ENCODE peak calls at places on chromosome 11, in eight cellular contexts. One of them, this sample, is unnamed.
A peak's percentile ranks its signal among the peaks of the same experiment; 100 is the strongest.

GRCh38 chr11:112770487-112770886 is 190.7 kb upstream of the NCAM1 start:
- DNase-seq in activated CD4-positive, alpha-beta T cell treated with anti-CD3 and anti-CD28 coated beads, Interleukin-2, amount 50 U/mL, for 1 hour: no peak
- DNase-seq in NCI-H1417: no peak
- DNase-seq in NCI-H2107: no peak
- DNase-seq in progenitor cell of endocrine pancreas: no peak
- DNase-seq in CD4-positive, alpha-beta memory T cell: no peak
- DNase-seq in transverse colon: no peak
- DNase-seq in stimulated activated CD8-positive, alpha-beta memory T cell treated with anti-CD3 and anti-CD28 coated beads, Interleukin-4, amount 100 ng/mL, for 1 hour: no peak
- DNase-seq in this sample: no peak

GRCh38 chr11:76185511-76185910 is 20.8 kb downstream of the WNT11 start:
- DNase-seq in transverse colon: no peak
- DNase-seq in activated CD4-positive, alpha-beta T cell treated with anti-CD3 and anti-CD28 coated beads, Interleukin-2, amount 50 U/mL, for 1 hour: no peak
- DNase-seq in stimulated activated CD8-positive, alpha-beta memory T cell treated with anti-CD3 and anti-CD28 coated beads, Interleukin-4, amount 100 ng/mL, for 1 hour: no peak
- DNase-seq in NCI-H2107: no peak
- DNase-seq in progenitor cell of endocrine pancreas: no peak
- DNase-seq in CD4-positive, alpha-beta memory T cell: no peak
- DNase-seq in NCI-H1417: no peak
- DNase-seq in this sample: no peak

GRCh38 chr11:115284766-115285165 is 219.4 kb downstream of the CADM1 start:
- DNase-seq in NCI-H1417: no peak
- DNase-seq in CD4-positive, alpha-beta memory T cell: no peak
- DNase-seq in activated CD4-positive, alpha-beta T cell treated with anti-CD3 and anti-CD28 coated beads, Interleukin-2, amount 50 U/mL, for 1 hour: no peak
- DNase-seq in stimulated activated CD8-positive, alpha-beta memory T cell treated with anti-CD3 and anti-CD28 coated beads, Interleukin-4, amount 100 ng/mL, for 1 hour: no peak
- DNase-seq in NCI-H2107: no peak
- DNase-seq in transverse colon: no peak
- DNase-seq in progenitor cell of endocrine pancreas: no peak
- DNase-seq in this sample: no peak

GRCh38 chr11:7582338-7582985 is 68.7 kb downstream of the PPFIBP2 start:
- DNase-seq in transverse colon: no peak
- DNase-seq in CD4-positive, alpha-beta memory T cell: no peak
- DNase-seq in NCI-H2107: no peak
- DNase-seq in NCI-H1417: no peak
- DNase-seq in stimulated activated CD8-positive, alpha-beta memory T cell treated with anti-CD3 and anti-CD28 coated beads, Interleukin-4, amount 100 ng/mL, for 1 hour: no peak
- DNase-seq in activated CD4-positive, alpha-beta T cell treated with anti-CD3 and anti-CD28 coated beads, Interleukin-2, amount 50 U/mL, for 1 hour: no peak
- DNase-seq in progenitor cell of endocrine pancreas: no peak
- DNase-seq in this sample: no peak

GRCh38 chr11:11395126-11395525 is 42.1 kb upstream of the CSNK2A3 start:
- DNase-seq in transverse colon: no peak
- DNase-seq in NCI-H1417: no peak
- DNase-seq in NCI-H2107: no peak
- DNase-seq in activated CD4-positive, alpha-beta T cell treated with anti-CD3 and anti-CD28 coated beads, Interleukin-2, amount 50 U/mL, for 1 hour: no peak
- DNase-seq in stimulated activated CD8-positive, alpha-beta memory T cell treated with anti-CD3 and anti-CD28 coated beads, Interleukin-4, amount 100 ng/mL, for 1 hour: no peak
- DNase-seq in progenitor cell of endocrine pancreas: no peak
- DNase-seq in CD4-positive, alpha-beta memory T cell: no peak
- DNase-seq in this sample: no peak

GRCh38 chr11:96464695-96465307 is 75.0 kb downstream of the JRKL start:
- DNase-seq in CD4-positive, alpha-beta memory T cell: peak; percentile 51
- DNase-seq in NCI-H2107: peak; percentile 8
- DNase-seq in activated CD4-positive, alpha-beta T cell treated with anti-CD3 and anti-CD28 coated beads, Interleukin-2, amount 50 U/mL, for 1 hour: no peak
- DNase-seq in NCI-H1417: peak; percentile 75
- DNase-seq in progenitor cell of endocrine pancreas: no peak
- DNase-seq in transverse colon: no peak
- DNase-seq in stimulated activated CD8-positive, alpha-beta memory T cell treated with anti-CD3 and anti-CD28 coated beads, Interleukin-4, amount 100 ng/mL, for 1 hour: no peak
- DNase-seq in this sample: peak; percentile 45

GRCh38 chr11:69873166-69874077 is 54.2 kb upstream of the FGF3 start:
- DNase-seq in progenitor cell of endocrine pancreas: no peak
- DNase-seq in NCI-H1417: no peak
- DNase-seq in CD4-positive, alpha-beta memory T cell: no peak
- DNase-seq in transverse colon: no peak
- DNase-seq in NCI-H2107: no peak
- DNase-seq in activated CD4-positive, alpha-beta T cell treated with anti-CD3 and anti-CD28 coated beads, Interleukin-2, amount 50 U/mL, for 1 hour: no peak
- DNase-seq in stimulated activated CD8-positive, alpha-beta memory T cell treated with anti-CD3 and anti-CD28 coated beads, Interleukin-4, amount 100 ng/mL, for 1 hour: no peak
- DNase-seq in this sample: no peak

GRCh38 chr11:34214961-34215805 is 109.8 kb downstream of the NAT10 start:
- DNase-seq in transverse colon: no peak
- DNase-seq in stimulated activated CD8-positive, alpha-beta memory T cell treated with anti-CD3 and anti-CD28 coated beads, Interleukin-4, amount 100 ng/mL, for 1 hour: no peak
- DNase-seq in activated CD4-positive, alpha-beta T cell treated with anti-CD3 and anti-CD28 coated beads, Interleukin-2, amount 50 U/mL, for 1 hour: no peak
- DNase-seq in CD4-positive, alpha-beta memory T cell: no peak
- DNase-seq in NCI-H2107: no peak
- DNase-seq in progenitor cell of endocrine pancreas: no peak
- DNase-seq in NCI-H1417: no peak
- DNase-seq in this sample: no peak

GRCh38 chr11:117072517-117073218 is 25.6 kb downstream of the SIK3 start:
- DNase-seq in activated CD4-positive, alpha-beta T cell treated with anti-CD3 and anti-CD28 coated beads, Interleukin-2, amount 50 U/mL, for 1 hour: no peak
- DNase-seq in NCI-H1417: no peak
- DNase-seq in CD4-positive, alpha-beta memory T cell: no peak
- DNase-seq in stimulated activated CD8-positive, alpha-beta memory T cell treated with anti-CD3 and anti-CD28 coated beads, Interleukin-4, amount 100 ng/mL, for 1 hour: no peak
- DNase-seq in progenitor cell of endocrine pancreas: no peak
- DNase-seq in transverse colon: no peak
- DNase-seq in NCI-H2107: no peak
- DNase-seq in this sample: no peak

GRCh38 chr11:78226684-78227680 is 38.3 kb downstream of the USP35 start:
- DNase-seq in stimulated activated CD8-positive, alpha-beta memory T cell treated with anti-CD3 and anti-CD28 coated beads, Interleukin-4, amount 100 ng/mL, for 1 hour: no peak
- DNase-seq in progenitor cell of endocrine pancreas: no peak
- DNase-seq in activated CD4-positive, alpha-beta T cell treated with anti-CD3 and anti-CD28 coated beads, Interleukin-2, amount 50 U/mL, for 1 hour: no peak
- DNase-seq in NCI-H2107: no peak
- DNase-seq in transverse colon: no peak
- DNase-seq in CD4-positive, alpha-beta memory T cell: no peak
- DNase-seq in NCI-H1417: no peak
- DNase-seq in this sample: no peak

GRCh38 chr11:63999349-64000025 is 13.2 kb downstream of the OTUB1 start:
- DNase-seq in NCI-H2107: no peak
- DNase-seq in transverse colon: peak; percentile 50
- DNase-seq in progenitor cell of endocrine pancreas: no peak
- DNase-seq in CD4-positive, alpha-beta memory T cell: peak; percentile 54
- DNase-seq in activated CD4-positive, alpha-beta T cell treated with anti-CD3 and anti-CD28 coated beads, Interleukin-2, amount 50 U/mL, for 1 hour: peak; percentile 64
- DNase-seq in NCI-H1417: peak; percentile 90
- DNase-seq in stimulated activated CD8-positive, alpha-beta memory T cell treated with anti-CD3 and anti-CD28 coated beads, Interleukin-4, amount 100 ng/mL, for 1 hour: no peak
- DNase-seq in this sample: peak; percentile 48

GRCh38 chr11:48169706-48170105 is 46.9 kb upstream of the OR4B1 start:
- DNase-seq in NCI-H1417: no peak
- DNase-seq in activated CD4-positive, alpha-beta T cell treated with anti-CD3 and anti-CD28 coated beads, Interleukin-2, amount 50 U/mL, for 1 hour: no peak
- DNase-seq in progenitor cell of endocrine pancreas: no peak
- DNase-seq in stimulated activated CD8-positive, alpha-beta memory T cell treated with anti-CD3 and anti-CD28 coated beads, Interleukin-4, amount 100 ng/mL, for 1 hour: no peak
- DNase-seq in transverse colon: no peak
- DNase-seq in NCI-H2107: no peak
- DNase-seq in CD4-positive, alpha-beta memory T cell: no peak
- DNase-seq in this sample: no peak